ENCODE peak calls at places on chromosomes 4 and X, in four cellular contexts. B is HCT116, G is GM12878, V is K562. J is an unnamed sample.

GRCh38 chr4:6245246-6246169 is 24.1 kb upstream of the WFS1 start:
- DNase-seq in B (no peak), G (no peak), V (no peak), J (peak; percentile 79)

GRCh38 chrX:19904778-19905367 is 17.5 kb upstream of the SH3KBP1 start:
- DNase-seq in B (peak; percentile 34), G (no peak), V (peak; percentile 21), J (peak; percentile 59)

GRCh38 chr4:184309241-184310170 is 91.8 kb upstream of the ENPP6 start:
- DNase-seq in B (no peak), G (no peak), V (no peak), J (no peak)

GRCh38 chr4:67624939-67625338 is 66.4 kb downstream of the STAP1 start:
- DNase-seq in B (no peak), G (no peak), V (no peak), J (no peak)

GRCh38 chrX:113868716-113869115 is 715.2 kb upstream of the HTR2C start:
- DNase-seq in B (no peak), G (no peak), V (no peak), J (no peak)

GRCh38 chrX:102863735-102864134 is 73.3 kb upstream of the RAB40AL start:
- DNase-seq in B (peak; percentile 39), G (peak; percentile 45), V (peak; percentile 72), J (peak; percentile 65)

GRCh38 chrX:20144491-20144890 is 2.9 kb upstream of the EIF1AX start:
- DNase-seq in B (no peak), G (no peak), V (no peak), J (no peak)

GRCh38 chr4:6267573-6267972 is 2.1 kb upstream of the WFS1 start:
- DNase-seq in B (no peak), G (no peak), V (no peak), J (no peak)

GRCh38 chrX:149074429-149074828 is 430.7 kb downstream of the IDS start:
- DNase-seq in B (no peak), G (peak; percentile 7), V (no peak), J (no peak)

GRCh38 chr4:133996431-133997121 is 205.0 kb downstream of the PABPC4L start:
- DNase-seq in B (no peak), G (no peak), V (no peak), J (no peak)

GRCh38 chrX:15853586-15854079 is 980 bp downstream of the AP1S2 start:
- DNase-seq in B (no peak), G (no peak), V (no peak), J (peak; percentile 15)

GRCh38 chr4:9969526-9970398 is 51.5 kb downstream of the SLC2A9 start:
- DNase-seq in B (no peak), G (no peak), V (no peak), J (no peak)

GRCh38 chrX:56572975-56573374 is 9.5 kb downstream of the UBQLN2 start:
- DNase-seq in B (no peak), G (no peak), V (no peak), J (no peak)

GRCh38 chr4:168619266-168619631 is 122.4 kb downstream of the PALLD start:
- DNase-seq in B (no peak), G (no peak), V (no peak), J (no peak)

GRCh38 chr4:64539234-64539849 is 130.1 kb upstream of the TECRL start:
- DNase-seq in B (peak; percentile 16), G (peak; percentile 13), V (peak; percentile 39), J (peak; percentile 50)

GRCh38 chr4:156771171-156771837 is 200.3 kb downstream of the PDGFC start:
- DNase-seq in B (peak; percentile 51), G (no peak), V (no peak), J (peak; percentile 5)

GRCh38 chrX:54509401-54509800 is 13.4 kb upstream of the FGD1 start:
- DNase-seq in B (no peak), G (no peak), V (no peak), J (no peak)

GRCh38 chr4:173518419-173519102 is 11.5 kb downstream of the HAND2 start:
- DNase-seq in B (no peak), G (no peak), V (no peak), J (peak; percentile 64)

GRCh38 chr4:93649828-93650227 is 178.7 kb upstream of the ATOH1 start:
- DNase-seq in B (no peak), G (no peak), V (no peak), J (no peak)

GRCh38 chr4:123743821-123744220 is 347.2 kb downstream of the SPRY1 start:
- DNase-seq in B (no peak), G (no peak), V (no peak), J (peak; percentile 8)
- TF ChIP-seq ZBTB33 in B (no peak), G (no peak), V (no peak), J (no peak)

GRCh38 chr4:53852343-53852742 is 212.1 kb downstream of the CHIC2 start:
- DNase-seq in B (no peak), G (no peak), V (no peak), J (no peak)

GRCh38 chr4:53859305-53859704 is 205.1 kb downstream of the CHIC2 start:
- DNase-seq in B (no peak), G (no peak), V (no peak), J (no peak)

GRCh38 chr4:53858744-53859143 is 205.7 kb downstream of the CHIC2 start:
- DNase-seq in B (no peak), G (no peak), V (no peak), J (no peak)

GRCh38 chr4:53855886-53856260 is 208.5 kb downstream of the CHIC2 start:
- DNase-seq in B (no peak), G (no peak), V (no peak), J (no peak)

DNA sequence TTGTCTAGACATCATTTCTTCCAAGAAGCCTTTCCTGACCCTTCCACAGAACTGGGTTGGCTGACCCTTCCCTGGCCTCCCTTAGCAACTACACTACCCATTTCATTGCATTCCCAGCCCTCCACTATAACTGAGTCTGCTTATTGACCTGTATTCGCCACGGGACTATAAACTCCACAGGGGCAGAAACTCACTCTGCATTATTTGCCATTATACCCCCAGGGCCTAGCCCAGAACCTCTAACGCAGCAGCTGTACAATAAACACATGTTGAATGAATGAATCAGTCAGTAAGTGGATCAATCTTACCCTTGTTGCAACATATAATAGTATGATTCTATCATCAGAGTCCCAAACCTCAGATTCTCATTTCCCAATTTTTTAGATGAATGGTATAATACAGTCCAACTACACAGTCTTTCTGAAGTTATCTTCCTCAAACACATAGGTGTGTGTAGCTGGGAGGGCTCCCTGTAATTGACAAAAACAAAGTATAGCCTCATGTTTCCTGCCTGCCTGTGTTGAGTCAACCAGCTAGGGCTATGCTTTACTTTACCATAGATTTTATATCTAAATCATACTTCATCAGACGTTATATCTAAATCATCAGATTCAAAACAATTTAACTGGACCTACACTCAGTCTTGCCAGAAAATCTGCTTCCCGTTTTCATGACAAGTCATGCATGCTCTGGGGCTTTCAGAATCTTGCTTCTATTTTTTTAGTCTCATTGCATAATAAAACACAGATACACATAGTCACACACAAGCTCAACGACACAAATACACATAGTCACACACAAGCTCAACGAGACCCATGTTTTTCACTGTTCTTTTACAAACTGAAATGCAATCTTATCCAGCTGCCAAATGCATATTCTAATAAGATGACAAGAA is 209.2 kb downstream of the CHIC2 start:
- DNase-seq in B (no peak), G (no peak), V (no peak), J (no peak)
- TF ChIP-seq ZBTB33 in B (no peak), G (no peak), V (no peak), J (no peak)

GRCh38 chr4:1593881-1594345 is 90.2 kb downstream of the FAM53A start:
- DNase-seq in B (no peak), G (no peak), V (peak; percentile 70), J (peak; percentile 60)
- TF ChIP-seq ZBTB33 in B (no peak), G (no peak), V (no peak), J (no peak)

GRCh38 chr4:21948347-21949072 is at the start of gene KCNIP4:
- DNase-seq in B (no peak), G (no peak), V (no peak), J (peak; percentile 68)
- TF ChIP-seq ZBTB33 in B (no peak), G (no peak), V (no peak), J (no peak)

GRCh38 chr4:1675802-1676137 is 8.3 kb downstream of the FAM53A start:
- DNase-seq in B (no peak), G (no peak), V (no peak), J (no peak)
- TF ChIP-seq ZBTB33 in B (no peak), G (no peak), V (no peak), J (no peak)

J was measured in SK-N-SH.